ENCODE peak calls at places on chromosomes 7 and 10, in eight cellular contexts. R is tibial artery, L is fibroblast of the aortic adventitia, J is MM.1S, Y is RWPE1, C is heart right ventricle, B is neural crest cell, P is esophagus muscularis mucosa. O is an unnamed sample.

GRCh38 chr10:5902511-5903274 is 12.7 kb downstream of the FBH1 start:
- DNase-seq in R (peak; percentile 24), L (no peak), J (no peak), Y (no peak), C (no peak), B (no peak), P (no peak), O (no peak)

GRCh38 chr7:83036130-83036529 is 126.6 kb downstream of the PCLO start:
- DNase-seq in R (no peak), L (no peak), J (no peak), Y (no peak), C (no peak), B (no peak), P (no peak), O (no peak)

GRCh38 chr7:112207765-112208164 is 1.3 kb downstream of the ZNF277 start:
- DNase-seq in R (no peak), L (no peak), J (no peak), Y (no peak), C (no peak), B (no peak), P (no peak), O (no peak)

GRCh38 chr10:86047588-86047987 is 319.0 kb downstream of the GRID1 start:
- DNase-seq in R (no peak), L (no peak), J (peak; percentile 65), Y (no peak), C (no peak), B (no peak), P (no peak), O (no peak)

GRCh38 chr7:437293-438280 is 82.1 kb downstream of the PDGFA start:
- DNase-seq in R (no peak), L (no peak), J (no peak), Y (no peak), C (no peak), B (no peak), P (no peak), O (no peak)

GRCh38 chr7:107996072-107996824 is 6.7 kb downstream of the LAMB1 start:
- DNase-seq in R (no peak), L (peak; percentile 82), J (no peak), Y (no peak), C (no peak), B (no peak), P (no peak), O (no peak)

GRCh38 chr10:115710136-115710535 is 562.9 kb downstream of the GFRA1 start:
- DNase-seq in R (no peak), L (no peak), J (no peak), Y (no peak), C (no peak), B (no peak), P (no peak), O (no peak)

GRCh38 chr7:51621956-51622355 is 305.3 kb upstream of the COBL start:
- DNase-seq in R (no peak), L (no peak), J (no peak), Y (no peak), C (no peak), B (no peak), P (no peak), O (no peak)

GRCh38 chr10:43362191-43362839 is 9.1 kb upstream of the FXYD4 start:
- DNase-seq in R (peak; percentile 94), L (peak; percentile 67), J (peak; percentile 83), Y (peak; percentile 90), C (peak; percentile 94), B (peak; percentile 70), P (peak; percentile 98), O (no peak)

GRCh38 chr7:41921453-41921912 is 218.6 kb upstream of the INHBA start:
- DNase-seq in R (no peak), L (peak; percentile 83), J (no peak), Y (no peak), C (no peak), B (no peak), P (peak; percentile 72), O (no peak)

GRCh38 chr10:35058134-35058533 is 32.0 kb downstream of the CUL2 start:
- DNase-seq in R (no peak), L (peak; percentile 93), J (no peak), Y (peak; percentile 78), C (no peak), B (no peak), P (no peak), O (no peak)

GRCh38 chr10:3186365-3186764 is 13.8 kb upstream of the PITRM1 start:
- DNase-seq in R (no peak), L (no peak), J (no peak), Y (no peak), C (no peak), B (no peak), P (no peak), O (no peak)

GRCh38 chr10:79403441-79404230 is 41.8 kb downstream of the ZCCHC24 start:
- DNase-seq in R (peak; percentile 64), L (peak; percentile 33), J (no peak), Y (no peak), C (peak; percentile 73), B (peak; percentile 43), P (no peak), O (no peak)

GRCh38 chr10:59708816-59709471 is 706 bp downstream of the SLC16A9 start:
- DNase-seq in R (peak; percentile 70), L (no peak), J (peak; percentile 26), Y (peak; percentile 36), C (peak; percentile 6), B (peak; percentile 21), P (no peak), O (no peak)

GRCh38 chr7:143487566-143487965 is 9.9 kb downstream of the TAS2R41 start:
- DNase-seq in R (peak; percentile 82), L (peak; percentile 33), J (peak; percentile 88), Y (no peak), C (peak; percentile 45), B (no peak), P (no peak), O (no peak)

GRCh38 chr7:80783688-80784327 is 135.0 kb downstream of the SEMA3C start:
- DNase-seq in R (no peak), L (peak; percentile 52), J (no peak), Y (peak; percentile 9), C (no peak), B (no peak), P (no peak), O (no peak)

GRCh38 chr7:80779456-80779855 is 139.4 kb downstream of the SEMA3C start:
- DNase-seq in R (no peak), L (no peak), J (no peak), Y (peak; percentile 43), C (no peak), B (no peak), P (no peak), O (no peak)

GRCh38 chr7:80781146-80781545 is 137.7 kb downstream of the SEMA3C start:
- DNase-seq in R (no peak), L (peak; percentile 62), J (no peak), Y (no peak), C (no peak), B (no peak), P (no peak), O (no peak)

GRCh38 chr7:80783177-80783687 is 135.6 kb downstream of the SEMA3C start:
- DNase-seq in R (no peak), L (no peak), J (no peak), Y (no peak), C (no peak), B (no peak), P (no peak), O (no peak)

GRCh38 chr7:80781561-80781979 is 137.3 kb downstream of the SEMA3C start:
- DNase-seq in R (no peak), L (peak; percentile 91), J (no peak), Y (peak; percentile 68), C (peak; percentile 42), B (no peak), P (no peak), O (no peak)
- TF ChIP-seq CTCF in R (no peak), L (no peak), J (no peak), Y (no peak), C (no peak), B (no peak), P (no peak), O (no peak)

GRCh38 chr10:67521546-67521945 is 174.4 kb downstream of the CTNNA3 start:
- DNase-seq in R (no peak), L (no peak), J (no peak), Y (no peak), C (no peak), B (no peak), P (no peak), O (no peak)

GRCh38 chr10:67519434-67519833 is 176.6 kb downstream of the CTNNA3 start:
- DNase-seq in R (no peak), L (no peak), J (no peak), Y (no peak), C (no peak), B (no peak), P (no peak), O (no peak)

GRCh38 chr10:67518756-67519155 is 177.2 kb downstream of the CTNNA3 start:
- DNase-seq in R (no peak), L (no peak), J (no peak), Y (no peak), C (no peak), B (no peak), P (no peak), O (no peak)

DNA sequence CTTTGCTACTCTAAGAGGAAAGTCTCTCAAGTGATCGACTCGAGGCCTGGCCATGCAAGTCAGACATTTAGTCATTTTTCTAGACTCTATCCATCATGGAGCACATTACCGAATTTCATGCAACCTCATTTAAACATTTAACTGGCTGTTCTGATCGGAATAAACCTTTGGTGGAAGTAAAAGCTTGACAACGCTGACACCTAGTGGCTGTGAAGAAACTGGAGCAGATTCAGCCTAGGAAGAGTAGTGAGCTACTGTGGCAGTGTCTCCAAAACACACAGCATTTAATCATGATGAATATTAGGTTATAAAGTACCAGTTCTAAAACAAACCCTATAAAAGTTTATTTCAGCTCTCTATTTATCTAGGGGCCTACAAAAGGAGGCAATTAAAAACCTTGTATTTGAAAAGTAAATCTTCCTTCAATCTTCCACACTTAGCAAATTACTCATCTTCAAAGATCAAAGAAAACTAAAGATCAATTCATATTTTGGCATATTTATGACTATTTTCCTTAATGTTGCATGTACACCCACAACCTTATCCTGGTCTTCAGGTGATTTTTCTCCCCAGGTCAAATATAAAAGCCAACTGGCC is 175.0 kb downstream of the CTNNA3 start:
- DNase-seq in R (no peak), L (peak; percentile 51), J (peak; percentile 70), Y (peak; percentile 62), C (peak; percentile 10), B (peak; percentile 45), P (no peak), O (no peak)
- TF ChIP-seq CTCF in R (peak; percentile 66), L (peak; percentile 70), J (peak; percentile 86), Y (peak; percentile 72), C (peak; percentile 81), B (peak; percentile 91), P (peak; percentile 76), O (peak; percentile 87)

DNA sequence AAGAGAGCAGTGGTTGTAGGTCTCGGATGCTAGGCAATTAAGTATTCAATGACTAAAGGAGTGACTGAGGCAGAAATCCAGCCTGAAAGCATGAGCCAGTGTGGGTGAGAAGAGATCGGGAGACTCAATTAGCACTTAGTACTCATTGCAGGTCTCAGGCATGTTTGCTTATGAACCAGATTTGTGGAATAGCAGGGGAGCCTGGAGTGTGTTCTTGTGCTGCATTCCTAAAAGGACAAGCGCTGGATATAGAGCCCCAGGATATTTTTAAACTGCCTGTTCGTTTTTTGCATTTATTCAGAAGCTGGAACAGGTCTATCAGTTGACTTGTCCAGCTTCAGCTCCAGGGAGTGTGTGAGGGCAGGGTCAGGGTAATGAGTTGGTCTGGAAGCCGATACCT is 120.2 kb downstream of the BMPER start:
- DNase-seq in R (no peak), L (no peak), J (no peak), Y (no peak), C (no peak), B (no peak), P (no peak), O (no peak)
- TF ChIP-seq CTCF in R (no peak), L (no peak), J (no peak), Y (no peak), C (no peak), B (no peak), P (no peak), O (no peak)

GRCh38 chr10:113689574-113689973 is 9.9 kb downstream of the CASP7 start:
- DNase-seq in R (no peak), L (no peak), J (peak; percentile 65), Y (no peak), C (no peak), B (no peak), P (no peak), O (no peak)
- TF ChIP-seq CTCF in R (no peak), L (no peak), J (no peak), Y (no peak), C (no peak), B (no peak), P (no peak), O (no peak)